ENCODE peak calls at places on chromosomes 4 and X, in seven cellular contexts. N is IMR-90, C is neuronal stem cell, U is trophoblast cell, A is mesendoderm, K is H1, I is mesenchymal stem cell. R is an unnamed sample.

GRCh38 chrX:68732906-68733493 is 85.5 kb downstream of the STARD8 start:
- DNase-seq in N (peak), C (peak), U (peak), A (peak), K (peak), I (peak), R (peak)

GRCh38 chr4:83108101-83108861 is 6.2 kb downstream of the PLAC8 start:
- DNase-seq in N (no peak), C (no peak), U (peak), A (peak), K (no peak), I (no peak), R (no peak)

GRCh38 chrX:81261576-81261975 is 59.7 kb downstream of the SH3BGRL start:
- DNase-seq in N (peak), C (no peak), U (peak), A (no peak), K (no peak), I (no peak), R (no peak)

GRCh38 chr4:14871676-14872430 is 130.4 kb upstream of the CPEB2 start:
- DNase-seq in N (no peak), C (no peak), U (peak), A (peak), K (no peak), I (no peak), R (peak)

GRCh38 chr4:115850799-115851509 is 737.5 kb upstream of the NDST4 start:
- DNase-seq in N (no peak), C (no peak), U (no peak), A (no peak), K (no peak), I (no peak), R (no peak)

GRCh38 chr4:67575889-67576329 is 17.4 kb downstream of the STAP1 start:
- DNase-seq in N (no peak), C (no peak), U (no peak), A (no peak), K (no peak), I (no peak), R (no peak)

GRCh38 chr4:123554819-123555499 is 158.4 kb downstream of the SPRY1 start:
- DNase-seq in N (no peak), C (no peak), U (no peak), A (no peak), K (no peak), I (no peak), R (no peak)

GRCh38 chrX:110941906-110942305 is 146.3 kb upstream of the CHRDL1 start:
- DNase-seq in N (no peak), C (no peak), U (no peak), A (no peak), K (no peak), I (no peak), R (no peak)

GRCh38 chrX:44996282-44996681 is 123.3 kb downstream of the KDM6A start:
- DNase-seq in N (no peak), C (no peak), U (no peak), A (no peak), K (no peak), I (no peak), R (no peak)

GRCh38 chrX:22345884-22346283 is 73.2 kb downstream of the CBLL2 start:
- DNase-seq in N (peak), C (no peak), U (no peak), A (no peak), K (no peak), I (no peak), R (no peak)

GRCh38 chr4:65623509-65623908 is 46.8 kb downstream of the EPHA5 start:
- DNase-seq in N (peak), C (no peak), U (peak), A (no peak), K (no peak), I (peak), R (no peak)

GRCh38 chr4:138367942-138368341 is 125.8 kb upstream of the SLC7A11 start:
- DNase-seq in N (no peak), C (no peak), U (no peak), A (no peak), K (no peak), I (no peak), R (no peak)

GRCh38 chrX:124462931-124463330 is 116.6 kb downstream of the SH2D1A start:
- DNase-seq in N (no peak), C (no peak), U (no peak), A (no peak), K (no peak), I (no peak), R (no peak)

GRCh38 chr4:152528060-152528459 is 7.8 kb downstream of the FBXW7 start:
- DNase-seq in N (no peak), C (no peak), U (no peak), A (no peak), K (no peak), I (peak), R (no peak)

GRCh38 chr4:137674066-137674465 is 141.8 kb upstream of the PCDH18 start:
- DNase-seq in N (peak), C (no peak), U (no peak), A (no peak), K (no peak), I (peak), R (no peak)

GRCh38 chrX:102548231-102548630 is 31.7 kb upstream of the TMSB15A start:
- DNase-seq in N (no peak), C (no peak), U (no peak), A (no peak), K (no peak), I (no peak), R (no peak)

GRCh38 chrX:111052478-111052877 is 43.5 kb upstream of the PAK3 start:
- DNase-seq in N (no peak), C (no peak), U (no peak), A (no peak), K (no peak), I (no peak), R (no peak)

GRCh38 chr4:170090667-170091052 is 904 bp upstream of the AADAT start:
- DNase-seq in N (peak), C (no peak), U (no peak), A (peak), K (no peak), I (peak), R (no peak)

GRCh38 chr4:158513246-158513645 is 8.4 kb upstream of the RXFP1 start:
- DNase-seq in N (no peak), C (no peak), U (no peak), A (no peak), K (no peak), I (no peak), R (no peak)

GRCh38 chrX:34884693-34885277 is 57.8 kb upstream of the FAM47B start:
- DNase-seq in N (peak), C (no peak), U (peak), A (no peak), K (no peak), I (peak), R (no peak)

GRCh38 chr4:15913631-15913970 is 24.9 kb downstream of the FGFBP1 start:
- DNase-seq in N (peak), C (no peak), U (peak), A (peak), K (no peak), I (peak), R (no peak)

GRCh38 chrX:132257116-132257515 is 37.9 kb upstream of the RAP2C start:
- DNase-seq in N (peak), C (no peak), U (no peak), A (no peak), K (no peak), I (no peak), R (no peak)

GRCh38 chr4:26887143-26887542 is 26.5 kb downstream of the STIM2 start:
- DNase-seq in N (no peak), C (no peak), U (no peak), A (no peak), K (no peak), I (no peak), R (no peak)

GRCh38 chrX:49190783-49191032 is 4.5 kb upstream of the PRICKLE3 start:
- DNase-seq in N (no peak), C (no peak), U (no peak), A (no peak), K (no peak), I (no peak), R (no peak)

GRCh38 chr4:185945238-185945637 is 123.7 kb upstream of the TLR3 start:
- DNase-seq in N (no peak), C (no peak), U (no peak), A (no peak), K (no peak), I (no peak), R (no peak)

GRCh38 chrX:154654372-154654771 is 993 bp upstream of the CTAG2 start:
- DNase-seq in N (no peak), C (no peak), U (no peak), A (no peak), K (no peak), I (no peak), R (no peak)

GRCh38 chr4:102217345-102217744 is 127.9 kb downstream of the SLC39A8 start:
- DNase-seq in N (no peak), C (no peak), U (no peak), A (no peak), K (no peak), I (no peak), R (no peak)

GRCh38 chrX:13837290-13837745 is 20.4 kb upstream of the GPM6B start:
- DNase-seq in N (no peak), C (peak), U (no peak), A (peak), K (no peak), I (peak), R (no peak)

GRCh38 chrX:79170632-79171031 is 26.1 kb downstream of the GPR174 start:
- DNase-seq in N (no peak), C (no peak), U (no peak), A (no peak), K (no peak), I (no peak), R (no peak)
- H2BK120ac ChIP-seq in N (no peak), C (no peak), U (no peak), A (no peak), K (no peak), I (no peak), R (no peak)

GRCh38 chr4:23976423-23976822 is 86.6 kb upstream of the PPARGC1A start:
- DNase-seq in N (no peak), C (no peak), U (no peak), A (no peak), K (no peak), I (no peak), R (no peak)
- H4K8ac ChIP-seq in N (no peak), C (no peak), U (no peak), A (no peak), K (no peak), I (no peak), R (no peak)

DNA sequence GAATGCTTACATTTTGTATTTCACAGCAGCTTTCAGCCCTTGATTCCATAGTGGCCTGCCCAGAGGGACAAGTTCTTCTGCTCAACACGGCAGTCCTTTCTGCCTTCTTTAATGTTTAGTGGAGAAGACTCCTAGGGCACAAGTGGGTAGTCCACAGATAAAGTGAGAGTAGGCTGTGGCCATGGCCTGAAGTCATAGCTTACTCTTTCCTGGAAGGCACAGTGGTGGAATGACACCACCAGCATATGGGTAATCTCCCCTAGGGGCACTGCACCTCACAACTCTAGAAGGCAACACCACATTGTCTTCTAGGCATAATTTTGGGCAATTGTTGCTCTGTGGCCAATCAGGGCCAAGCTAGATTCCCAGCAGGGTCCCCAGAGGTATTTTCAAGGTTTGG is 155.4 kb upstream of the MAMLD1 start:
- DNase-seq in N (no peak), C (no peak), U (no peak), A (no peak), K (no peak), I (no peak), R (no peak)
- H2BK120ac ChIP-seq in N (no peak), C (no peak), U (no peak), A (no peak), K (no peak), I (no peak), R (no peak)

GRCh38 chr4:72326692-72327632 is 242.1 kb downstream of the ADAMTS3 start:
- DNase-seq in N (peak), C (no peak), U (peak), A (peak), K (no peak), I (peak), R (no peak)
- H4K8ac ChIP-seq in N (no peak), C (no peak), U (no peak), A (no peak), K (no peak), I (no peak), R (no peak)

DNA sequence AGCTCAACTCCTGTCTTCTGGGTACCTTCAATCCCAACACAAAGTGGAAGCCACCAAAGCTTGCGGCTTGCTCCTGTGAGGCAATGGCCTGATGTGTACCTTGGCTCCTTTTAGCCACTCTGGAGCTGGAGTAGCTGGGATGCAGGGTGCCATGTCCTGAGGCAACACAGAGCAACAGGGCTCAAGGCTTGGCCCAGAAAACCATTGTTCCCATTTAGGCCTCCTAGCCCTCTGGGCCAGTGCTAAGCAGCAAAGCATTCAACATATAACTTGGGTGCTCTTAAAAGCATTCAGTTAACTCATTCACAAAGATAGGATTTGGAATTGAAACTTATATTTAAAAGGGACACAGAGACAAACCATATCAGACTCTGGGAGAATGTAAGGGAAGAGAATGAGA is 194.5 kb upstream of the ARHGEF9 start:
- DNase-seq in N (no peak), C (no peak), U (no peak), A (no peak), K (no peak), I (no peak), R (no peak)
- H2BK120ac ChIP-seq in N (no peak), C (no peak), U (no peak), A (no peak), K (no peak), I (no peak), R (no peak)

DNA sequence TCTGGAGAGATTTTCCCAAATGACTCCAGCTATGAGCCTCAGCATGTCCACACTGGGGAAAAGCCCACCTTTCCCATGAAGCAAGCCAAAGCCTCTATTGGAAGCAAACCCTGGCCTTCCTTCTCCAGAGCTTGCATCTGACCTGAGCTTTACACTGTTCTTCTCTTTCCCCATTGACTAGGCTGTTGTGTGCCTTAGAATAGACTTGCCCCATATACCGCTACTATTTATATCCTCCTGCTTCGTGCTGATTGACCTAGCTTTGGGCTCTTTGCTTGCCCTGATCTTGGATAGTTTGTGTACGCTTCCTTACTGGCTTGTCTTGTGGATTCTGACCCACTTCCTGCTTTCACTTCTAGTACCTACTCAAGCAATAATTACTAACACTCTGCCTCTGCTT is 30.9 kb downstream of the FAM9B start:
- DNase-seq in N (no peak), C (no peak), U (no peak), A (no peak), K (no peak), I (no peak), R (no peak)
- H4K8ac ChIP-seq in N (no peak), C (no peak), U (no peak), A (no peak), K (no peak), I (no peak), R (no peak)

GRCh38 chrX:138856881-138857280 is 145.4 kb upstream of the FGF13 start:
- DNase-seq in N (no peak), C (no peak), U (peak), A (no peak), K (no peak), I (no peak), R (no peak)

GRCh38 chrX:138858946-138859345 is 147.4 kb upstream of the FGF13 start:
- DNase-seq in N (no peak), C (no peak), U (peak), A (no peak), K (no peak), I (peak), R (no peak)

GRCh38 chrX:138858438-138858837 is 146.9 kb upstream of the FGF13 start:
- DNase-seq in N (peak), C (no peak), U (no peak), A (peak), K (no peak), I (peak), R (no peak)

GRCh38 chrX:138849521-138849920 is 138.0 kb upstream of the FGF13 start:
- DNase-seq in N (no peak), C (no peak), U (no peak), A (no peak), K (no peak), I (no peak), R (no peak)

GRCh38 chrX:138853936-138854335 is 142.4 kb upstream of the FGF13 start:
- DNase-seq in N (no peak), C (no peak), U (no peak), A (no peak), K (no peak), I (no peak), R (no peak)
- H2BK120ac ChIP-seq in N (no peak), C (no peak), U (no peak), A (no peak), K (no peak), I (no peak), R (no peak)

DNA sequence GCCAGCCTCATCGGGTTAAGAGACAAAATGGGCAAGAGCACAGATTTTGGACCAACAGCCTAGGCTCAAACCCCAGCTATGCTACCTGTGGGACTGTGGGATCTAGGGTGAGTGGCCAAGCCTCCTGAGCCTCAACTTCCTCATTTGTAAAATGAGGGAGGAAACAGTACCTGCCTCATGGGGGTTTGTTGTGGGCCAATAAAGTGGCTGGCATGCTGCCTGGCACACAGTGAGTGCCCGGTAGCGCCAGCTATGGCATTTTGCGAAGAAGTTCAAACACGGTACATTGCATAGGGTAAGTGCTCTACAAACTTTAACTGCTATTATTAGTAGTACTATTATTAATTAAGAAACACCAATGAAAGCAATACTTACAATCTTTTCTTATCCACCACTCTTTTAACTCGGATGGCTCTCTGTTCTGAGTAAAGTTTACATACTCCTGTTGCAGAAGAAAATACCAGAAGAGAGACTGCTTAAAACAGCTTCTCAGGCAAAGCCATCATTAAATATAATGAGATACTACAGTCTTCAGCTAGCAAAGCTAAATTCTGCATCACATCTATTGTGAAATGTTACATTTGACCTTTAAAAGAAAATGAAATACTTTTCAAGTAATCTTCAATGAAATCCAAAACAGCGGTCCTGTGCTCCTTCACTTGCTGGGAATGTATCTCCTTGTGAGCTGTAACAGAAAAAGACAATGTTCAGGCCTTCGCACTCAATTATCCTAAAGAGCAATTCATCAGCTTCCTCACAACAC is 70.1 kb downstream of the NSG1 start:
- DNase-seq in N (no peak), C (no peak), U (no peak), A (no peak), K (no peak), I (no peak), R (no peak)
- H4K8ac ChIP-seq in N (no peak), C (no peak), U (peak), A (no peak), K (no peak), I (no peak), R (no peak)